ENCODE peak calls at places on chromosomes 16 and 17, in ten cellular contexts. P is mesenchymal stem cell, Z is BE2C, Y is HAP-1, A is IMR-90, L is colonic mucosa, U is HepG2, J is SK-N-SH, R is PC-3, C is Peyer's patch. S is an unnamed sample. For H3K4me1 and H3K27me3, the result is how much of the 10 kb centered on the place peaks cover.

GRCh38 chr16:4327386-4327781 is 11.5 kb downstream of the GLIS2 start:
- DNase-seq in P (no peak), Z (no peak), Y (no peak), A (no peak), L (no peak), U (no peak), J (peak), R (no peak), C (no peak), S (no peak)

GRCh38 chr17:70378005-70378404 is 208.7 kb downstream of the KCNJ2 start:
- DNase-seq in P (peak), Z (no peak), Y (no peak), A (no peak), L (no peak), U (no peak), J (peak), R (no peak), C (no peak), S (no peak)

GRCh38 chr16:79042886-79043285 is 557.7 kb downstream of the MAF start:
- DNase-seq in P (no peak), Z (no peak), Y (no peak), A (no peak), L (no peak), U (no peak), J (no peak), R (no peak), C (no peak), S (no peak)

GRCh38 chr17:56785396-56785795 is 48.3 kb downstream of the C17orf67 start:
- DNase-seq in P (no peak), Z (no peak), Y (no peak), A (peak), L (no peak), U (no peak), J (no peak), R (peak), C (no peak), S (no peak)

GRCh38 chr17:79677646-79678045 is 53.1 kb upstream of the ENPP7 start:
- DNase-seq in P (no peak), Z (no peak), Y (no peak), A (no peak), L (no peak), U (no peak), J (no peak), R (no peak), C (peak), S (no peak)

GRCh38 chr16:87897563-87898505 is 28.5 kb upstream of the SLC7A5 start:
- DNase-seq in P (no peak), Z (peak), Y (no peak), A (no peak), L (no peak), U (no peak), J (no peak), R (no peak), C (no peak), S (no peak)

GRCh38 chr16:1645914-1646525 is 32.1 kb upstream of the JPT2 start:
- DNase-seq in P (peak), Z (no peak), Y (no peak), A (peak), L (no peak), U (peak), J (no peak), R (peak), C (no peak), S (no peak)

GRCh38 chr17:28204751-28205150 is 114.2 kb upstream of the TMEM97 start:
- DNase-seq in P (no peak), Z (no peak), Y (no peak), A (peak), L (no peak), U (no peak), J (no peak), R (peak), C (no peak), S (no peak)

GRCh38 chr16:76059701-76060100 is 217.5 kb upstream of the CNTNAP4 start:
- DNase-seq in P (no peak), Z (no peak), Y (no peak), A (no peak), L (no peak), U (no peak), J (no peak), R (no peak), C (no peak), S (no peak)

GRCh38 chr16:3065069-3065741 is at the start of gene IL32:
- DNase-seq in P (peak), Z (no peak), Y (no peak), A (peak), L (peak), U (peak), J (no peak), R (peak), C (peak), S (peak)

GRCh38 chr17:45287526-45288264 is 25.8 kb upstream of the SPATA32 start:
- DNase-seq in P (no peak), Z (peak), Y (no peak), A (no peak), L (no peak), U (no peak), J (peak), R (no peak), C (no peak), S (no peak)

GRCh38 chr16:23832882-23833281 is 2.9 kb upstream of the PRKCB start:
- DNase-seq in P (no peak), Z (no peak), Y (no peak), A (no peak), L (no peak), U (no peak), J (no peak), R (no peak), C (no peak), S (no peak)

GRCh38 chr16:59591480-59591879 is 857.4 kb upstream of the GOT2 start:
- DNase-seq in P (no peak), Z (no peak), Y (no peak), A (peak), L (no peak), U (no peak), J (no peak), R (peak), C (no peak), S (no peak)

GRCh38 chr16:54073356-54073755 is 213.2 kb downstream of the IRX3 start:
- DNase-seq in P (no peak), Z (no peak), Y (no peak), A (no peak), L (no peak), U (no peak), J (no peak), R (no peak), C (no peak), S (no peak)

GRCh38 chr17:58120195-58120822 is 27.9 kb upstream of the OR4D1 start:
- DNase-seq in P (peak), Z (no peak), Y (peak), A (peak), L (peak), U (peak), J (no peak), R (peak), C (no peak), S (peak)

GRCh38 chr17:55641559-55642160 is 81.0 kb downstream of the TMEM100 start:
- DNase-seq in P (peak), Z (peak), Y (peak), A (peak), L (peak), U (peak), J (peak), R (peak), C (no peak), S (peak)

GRCh38 chr17:64441772-64442549 is 7.0 kb upstream of the MILR1 start:
- DNase-seq in P (peak), Z (no peak), Y (no peak), A (peak), L (no peak), U (peak), J (no peak), R (no peak), C (no peak), S (peak)

GRCh38 chr16:30637952-30638351 is 12.8 kb upstream of the PRR14 start:
- DNase-seq in P (peak), Z (peak), Y (peak), A (peak), L (no peak), U (peak), J (peak), R (peak), C (no peak), S (no peak)

GRCh38 chr17:1197781-1198490 is 18.2 kb upstream of the ABR start:
- DNase-seq in P (peak), Z (no peak), Y (no peak), A (no peak), L (peak), U (no peak), J (no peak), R (no peak), C (peak), S (peak)

GRCh38 chr17:81200695-81201580 is 21.8 kb downstream of the CEP131 start:
- DNase-seq in P (peak), Z (peak), Y (peak), A (peak), L (peak), U (peak), J (peak), R (peak), C (no peak), S (peak)

GRCh38 chr17:82383411-82383810 is 11.8 kb downstream of the UTS2R start:
- DNase-seq in P (no peak), Z (no peak), Y (no peak), A (no peak), L (no peak), U (no peak), J (peak), R (no peak), C (no peak), S (no peak)

GRCh38 chr16:25493136-25493811 is 198.5 kb upstream of the HS3ST4 start:
- DNase-seq in P (no peak), Z (no peak), Y (no peak), A (no peak), L (no peak), U (no peak), J (no peak), R (no peak), C (no peak), S (no peak)

GRCh38 chr17:52134641-52135040 is 23.9 kb downstream of the CA10 start:
- DNase-seq in P (no peak), Z (no peak), Y (no peak), A (no peak), L (no peak), U (no peak), J (no peak), R (peak), C (peak), S (no peak)

GRCh38 chr17:19876524-19877161 is 8.9 kb upstream of the ULK2 start:
- DNase-seq in P (no peak), Z (no peak), Y (no peak), A (no peak), L (peak), U (no peak), J (no peak), R (no peak), C (no peak), S (peak)

GRCh38 chr17:74760404-74761105 is 12.1 kb downstream of the NHERF1 start:
- DNase-seq in P (no peak), Z (peak), Y (no peak), A (no peak), L (no peak), U (no peak), J (peak), R (no peak), C (peak), S (no peak)

GRCh38 chr16:11497851-11498289 is 88.8 kb downstream of the LITAF start:
- DNase-seq in P (peak), Z (no peak), Y (no peak), A (peak), L (no peak), U (peak), J (no peak), R (no peak), C (no peak), S (peak)

GRCh38 chr16:61926766-61927165 is 109.5 kb downstream of the CDH8 start:
- DNase-seq in P (no peak), Z (no peak), Y (peak), A (no peak), L (no peak), U (peak), J (no peak), R (peak), C (no peak), S (no peak)

GRCh38 chr16:16099320-16099719 is 124.0 kb downstream of the ABCC6 start:
- DNase-seq in P (no peak), Z (no peak), Y (no peak), A (no peak), L (no peak), U (no peak), J (no peak), R (peak), C (no peak), S (no peak)

GRCh38 chr17:32757963-32758362 is 119.0 kb downstream of the MYO1D start:
- DNase-seq in P (peak), Z (no peak), Y (no peak), A (no peak), L (no peak), U (no peak), J (no peak), R (no peak), C (no peak), S (no peak)

GRCh38 chr17:7043544-7044268 is at the start of gene SLC16A11:
- DNase-seq in P (no peak), Z (peak), Y (no peak), A (peak), L (peak), U (no peak), J (peak), R (no peak), C (peak), S (peak)

GRCh38 chr16:58026139-58026704 is 668 bp downstream of the MMP15 start:
- DNase-seq in P (peak), Z (peak), Y (no peak), A (peak), L (peak), U (no peak), J (peak), R (peak), C (peak), S (no peak)

GRCh38 chr16:20956319-20956718 is 55.7 kb downstream of the LYRM1 start:
- DNase-seq in P (peak), Z (no peak), Y (no peak), A (peak), L (no peak), U (no peak), J (no peak), R (peak), C (no peak), S (no peak)

GRCh38 chr16:66211651-66212050 is 154.8 kb upstream of the CDH5 start:
- DNase-seq in P (no peak), Z (no peak), Y (no peak), A (no peak), L (no peak), U (no peak), J (no peak), R (no peak), C (no peak), S (no peak)

GRCh38 chr16:66207864-66208226 is 158.6 kb upstream of the CDH5 start:
- DNase-seq in P (no peak), Z (no peak), Y (no peak), A (no peak), L (no peak), U (no peak), J (no peak), R (peak), C (no peak), S (no peak)

GRCh38 chr16:66207139-66207863 is 159.2 kb upstream of the CDH5 start:
- DNase-seq in P (no peak), Z (no peak), Y (no peak), A (no peak), L (no peak), U (no peak), J (no peak), R (no peak), C (no peak), S (no peak)

GRCh38 chr16:66212426-66212825 is 154.1 kb upstream of the CDH5 start:
- DNase-seq in P (no peak), Z (no peak), Y (no peak), A (no peak), L (no peak), U (no peak), J (peak), R (no peak), C (no peak), S (no peak)
- H3K4me1 ChIP-seq in P (under half), Z (under half), Y (under half), A (under half), L (under half), U (under half), J (under half), R (under half), C (under half), S (under half)

GRCh38 chr16:48810803-48811453 is 200.9 kb upstream of the N4BP1 start:
- DNase-seq in P (no peak), Z (no peak), Y (no peak), A (no peak), L (no peak), U (no peak), J (peak), R (no peak), C (no peak), S (no peak)

GRCh38 chr16:48811478-48811877 is 201.5 kb upstream of the N4BP1 start:
- DNase-seq in P (no peak), Z (no peak), Y (no peak), A (no peak), L (no peak), U (no peak), J (no peak), R (no peak), C (no peak), S (peak)

GRCh38 chr16:48813485-48813884 is 203.5 kb upstream of the N4BP1 start:
- DNase-seq in P (no peak), Z (no peak), Y (no peak), A (no peak), L (no peak), U (no peak), J (no peak), R (no peak), C (no peak), S (no peak)

GRCh38 chr16:48812856-48813255 is 202.9 kb upstream of the N4BP1 start:
- DNase-seq in P (no peak), Z (no peak), Y (no peak), A (no peak), L (no peak), U (no peak), J (no peak), R (no peak), C (no peak), S (no peak)

DNA sequence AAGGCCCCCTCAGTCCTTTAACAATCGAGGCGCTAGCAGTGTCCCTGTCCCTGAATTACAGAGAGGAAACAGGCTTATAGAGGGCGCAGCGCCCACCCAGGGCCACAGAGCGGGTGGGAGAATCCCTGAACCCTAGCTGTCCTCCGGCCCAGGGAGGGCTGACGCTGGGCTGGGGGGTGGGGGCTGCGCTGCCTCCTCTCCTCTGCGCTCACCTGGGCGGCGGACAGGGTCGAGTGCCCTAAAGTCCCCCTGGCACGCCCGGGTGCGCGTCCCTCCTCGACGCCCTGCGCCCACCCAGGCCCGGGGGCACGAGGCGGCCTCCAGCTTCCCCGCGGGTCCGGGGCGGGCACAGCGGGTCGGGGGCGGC is 200.4 kb upstream of the N4BP1 start:
- DNase-seq in P (no peak), Z (no peak), Y (no peak), A (no peak), L (no peak), U (no peak), J (no peak), R (no peak), C (no peak), S (no peak)
- H3K27me3 ChIP-seq in P (under half), Z (under half), Y (under half), A (under half), L (under half), U (under half), J (under half), R (half or more), C (under half), S (under half)

DNA sequence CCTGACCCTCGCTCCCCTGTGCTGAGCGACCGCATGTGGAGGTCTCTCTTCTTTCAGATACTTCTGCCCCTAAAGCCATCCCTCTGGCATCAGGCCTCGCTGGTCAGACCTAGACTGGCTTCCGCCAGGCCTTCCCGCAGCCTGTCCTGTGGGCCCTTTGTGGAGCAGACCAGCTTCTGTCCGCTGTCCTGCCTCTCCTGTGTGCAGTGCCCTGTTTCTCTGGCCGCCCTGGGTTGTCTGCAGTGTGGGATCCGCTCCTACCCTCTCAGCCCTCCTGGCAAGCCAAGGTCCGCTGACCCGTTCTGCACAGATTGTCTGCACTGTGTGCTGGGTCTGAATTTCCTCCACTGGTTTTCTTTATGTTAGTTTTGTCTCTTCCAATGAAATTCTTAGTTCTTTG is 21.5 kb upstream of the MC1R start:
- DNase-seq in P (no peak), Z (no peak), Y (no peak), A (no peak), L (no peak), U (no peak), J (no peak), R (no peak), C (no peak), S (no peak)
- H3K4me1 ChIP-seq in P (under half), Z (under half), Y (under half), A (under half), L (under half), U (under half), J (under half), R (under half), C (under half), S (under half)

DNA sequence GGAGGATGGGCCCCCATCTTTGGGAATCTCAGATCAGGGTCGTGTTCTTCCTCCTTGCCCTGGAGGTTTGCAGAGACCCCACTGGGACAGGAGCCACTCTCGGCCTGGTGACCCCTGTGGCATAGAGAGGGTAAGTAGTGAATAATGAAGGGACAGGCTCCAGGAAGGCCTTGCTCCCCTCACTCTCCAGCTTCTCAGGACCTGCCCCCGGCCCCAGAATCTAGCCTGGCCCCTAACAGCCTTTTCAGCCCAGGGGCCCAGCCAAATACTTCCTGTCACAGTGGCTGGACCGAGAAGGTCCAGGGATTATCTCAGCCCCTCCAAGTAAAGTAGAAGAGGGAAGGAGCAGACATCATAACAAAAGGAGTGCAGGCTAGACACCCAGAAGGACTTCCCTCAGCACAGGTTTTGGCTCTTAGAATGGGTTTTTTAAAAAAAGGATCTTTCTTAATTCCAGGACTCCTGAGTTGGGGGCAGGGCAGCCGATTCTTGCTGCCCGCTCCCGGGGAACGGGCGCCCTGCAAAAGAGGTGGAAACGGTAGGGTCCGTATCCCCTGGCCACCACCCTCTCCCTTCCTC is 637 bp upstream of the NXPH3 start:
- DNase-seq in P (no peak), Z (no peak), Y (no peak), A (no peak), L (no peak), U (no peak), J (peak), R (no peak), C (no peak), S (no peak)
- H3K27me3 ChIP-seq in P (half or more), Z (half or more), Y (under half), A (half or more), L (under half), U (half or more), J (under half), R (under half), C (under half), S (under half)

GRCh38 chr17:76524598-76525512 is 12.7 kb downstream of the CYGB start:
- DNase-seq in P (peak), Z (peak), Y (no peak), A (peak), L (peak), U (peak), J (no peak), R (peak), C (no peak), S (peak)
- H3K4me1 ChIP-seq in P (under half), Z (under half), Y (under half), A (under half), L (under half), U (half or more), J (under half), R (under half), C (under half), S (under half)

S was measured in testis.